ENCODE peak calls at places on chromosomes 2 and 18, in five cellular contexts. U is NCI-H1930, T is spleen, S is NCI-H1105 treated with DMSO at 0.1 percent for 48 hours, J is nucleus accumbens. L is an unnamed sample.

GRCh38 chr2:230161180-230161579 is 58.6 kb downstream of the SP110 start:
- DNase-seq in T (no peak), S (no peak), U (no peak), J (no peak), L (no peak)

GRCh38 chr2:10909050-10909995 is 2.4 kb upstream of the KCNF1 start:
- DNase-seq in U (peak), S (no peak), J (no peak), T (no peak), L (peak)

GRCh38 chr2:25161055-25161781 is 7.2 kb downstream of the POMC start:
- DNase-seq in S (no peak), U (no peak), T (peak), J (no peak), L (no peak)

GRCh38 chr2:42872736-42873135 is 80.4 kb upstream of the HAAO start:
- DNase-seq in S (no peak), U (no peak), J (no peak), T (no peak), L (no peak)

GRCh38 chr2:239690651-239691631 is 290.1 kb upstream of the HDAC4 start:
- DNase-seq in U (no peak), J (no peak), T (no peak), S (no peak), L (peak)

GRCh38 chr2:86825728-86826386 is 35.1 kb upstream of the CD8A start:
- DNase-seq in U (no peak), J (no peak), T (no peak), S (no peak), L (no peak)

GRCh38 chr2:157876771-157877108 is 610 bp upstream of the ACVR1 start:
- DNase-seq in U (no peak), S (no peak), J (no peak), T (no peak), L (no peak)

GRCh38 chr2:35033748-35034147 is 1321.8 kb upstream of the CRIM1 start:
- DNase-seq in J (no peak), S (no peak), T (peak), U (no peak), L (no peak)

GRCh38 chr2:98913916-98914712 is 21.9 kb downstream of the CRACDL start:
- DNase-seq in S (peak), J (no peak), U (no peak), T (peak), L (peak)

GRCh38 chr2:224948859-224949258 is 93.4 kb downstream of the DOCK10 start:
- DNase-seq in S (no peak), U (no peak), T (no peak), J (no peak), L (no peak)

GRCh38 chr2:65349863-65350262 is 82.5 kb downstream of the SPRED2 start:
- DNase-seq in J (no peak), T (no peak), S (peak), U (no peak), L (no peak)

GRCh38 chr18:76399613-76400391 is 95.2 kb downstream of the ZNF516 start:
- DNase-seq in U (no peak), J (no peak), T (no peak), S (no peak), L (no peak)

GRCh38 chr2:234615643-234616356 is 118.9 kb upstream of the ARL4C start:
- DNase-seq in J (no peak), T (no peak), U (no peak), S (no peak), L (no peak)

GRCh38 chr2:74457549-74458131 is 598 bp upstream of the WBP1 start:
- DNase-seq in U (peak), S (peak), T (peak), J (no peak), L (peak)

GRCh38 chr2:119426801-119427395 is 4.8 kb upstream of the TMEM37 start:
- DNase-seq in T (no peak), U (no peak), S (no peak), J (no peak), L (no peak)